ENCODE peak calls at places on chromosomes 4 and X, in nine cellular contexts. E is colonic mucosa, Z is fibroblast of lung, N is right atrium auricular region, V is gastrocnemius medialis, W is psoas muscle, Y is brain microvascular endothelial cell, X is tibial nerve, R is iPS DF 6.9. I is an unnamed sample.

GRCh38 chrX:69323786-69324720 is 158.8 kb upstream of the PJA1 start:
- DNase-seq in R (no peak), E (no peak), Z (no peak), N (no peak), Y (no peak), W (no peak), X (no peak), V (no peak), I (no peak)

GRCh38 chrX:9443327-9443726 is 21.5 kb upstream of the TBL1X start:
- DNase-seq in N (no peak), V (no peak), Z (no peak), Y (no peak), X (no peak), E (no peak), W (no peak), R (no peak), I (no peak)

GRCh38 chr4:121096174-121096573 is 23.8 kb upstream of the NDNF start:
- DNase-seq in X (no peak), Y (no peak), R (no peak), E (no peak), V (no peak), N (no peak), W (no peak), Z (no peak), I (no peak)

GRCh38 chr4:158065176-158065575 is 107.6 kb downstream of the GASK1B start:
- DNase-seq in W (no peak), V (no peak), E (no peak), R (no peak), X (no peak), Y (no peak), Z (no peak), N (no peak), I (no peak)

GRCh38 chr4:182307746-182308145 is 64.5 kb downstream of the TENM3 start:
- DNase-seq in Y (peak; percentile 87), V (no peak), E (no peak), N (no peak), R (no peak), W (no peak), X (peak; percentile 24), Z (peak; percentile 90), I (no peak)

GRCh38 chr4:110200673-110201072 is 2.3 kb upstream of the ELOVL6 start:
- DNase-seq in V (no peak), Z (no peak), E (no peak), Y (no peak), W (no peak), N (no peak), R (no peak), X (no peak), I (no peak)

GRCh38 chr4:4227510-4228355 is 1.0 kb upstream of the OTOP1 start:
- DNase-seq in E (no peak), N (no peak), R (no peak), X (no peak), V (no peak), Y (no peak), W (no peak), Z (no peak), I (no peak)

GRCh38 chrX:49627030-49627777 is 28.4 kb downstream of the GAGE1 start:
- DNase-seq in Y (no peak), V (no peak), E (no peak), X (no peak), W (no peak), Z (no peak), R (peak; percentile 22), N (no peak), I (peak; percentile 34)

GRCh38 chrX:107678957-107679740 is 50.8 kb downstream of the PRPS1 start:
- DNase-seq in N (peak; percentile 93), Z (peak; percentile 91), X (peak; percentile 87), R (no peak), W (peak; percentile 83), Y (peak; percentile 78), V (peak; percentile 64), E (peak; percentile 65), I (peak; percentile 77)

GRCh38 chr4:24979554-24979953 is 51.2 kb downstream of the LGI2 start:
- DNase-seq in X (no peak), Z (no peak), V (peak; percentile 49), N (peak; percentile 68), E (peak; percentile 38), W (no peak), Y (no peak), R (no peak), I (no peak)

GRCh38 chrX:48648299-48648698 is 35.3 kb upstream of the WAS start:
- DNase-seq in X (peak; percentile 15), Y (peak; percentile 12), W (no peak), V (peak; percentile 4), E (peak; percentile 22), Z (peak; percentile 71), R (peak; percentile 16), N (peak; percentile 59), I (peak; percentile 28)

GRCh38 chr4:168867128-168867527 is 142.9 kb downstream of the CBR4 start:
- DNase-seq in Y (no peak), Z (peak; percentile 12), E (no peak), N (no peak), W (no peak), R (no peak), X (no peak), V (no peak), I (no peak)

GRCh38 chr4:127732623-127733199 is 2.5 kb downstream of the SLC25A31 start:
- DNase-seq in W (no peak), X (no peak), N (no peak), Z (peak; percentile 73), V (no peak), R (peak; percentile 9), E (no peak), Y (peak; percentile 31), I (no peak)

GRCh38 chr4:123072060-123072459 is 149.7 kb upstream of the NUDT6 start:
- DNase-seq in N (no peak), Y (no peak), E (no peak), Z (no peak), W (no peak), R (no peak), X (no peak), V (no peak), I (no peak)

GRCh38 chr4:104279744-104280143 is 214.9 kb downstream of the CXXC4 start:
- DNase-seq in Y (no peak), N (no peak), Z (no peak), V (no peak), W (no peak), X (no peak), R (no peak), E (no peak), I (no peak)

GRCh38 chr4:142088906-142089305 is 452.5 kb downstream of the IL15 start:
- DNase-seq in R (no peak), V (no peak), N (no peak), Y (peak; percentile 42), W (no peak), E (no peak), Z (peak; percentile 77), X (no peak), I (no peak)

GRCh38 chrX:154010330-154011087 is 9.2 kb downstream of the IRAK1 start:
- DNase-seq in V (peak; percentile 62), R (no peak), W (no peak), E (no peak), N (no peak), X (no peak), Y (no peak), Z (no peak), I (no peak)

GRCh38 chrX:124239911-124240310 is 92.5 kb upstream of the TEX13D start:
- DNase-seq in W (no peak), Z (no peak), R (no peak), X (no peak), V (no peak), N (no peak), E (no peak), Y (no peak), I (no peak)

GRCh38 chr4:158949094-158949493 is 153.8 kb upstream of the RAPGEF2 start:
- DNase-seq in V (no peak), Z (peak; percentile 65), R (no peak), N (no peak), X (no peak), W (no peak), Y (no peak), E (no peak), I (no peak)

GRCh38 chr4:72900952-72901351 is 168.6 kb downstream of the COX18 start:
- DNase-seq in E (no peak), N (no peak), Z (no peak), Y (peak; percentile 39), W (no peak), X (no peak), V (no peak), R (no peak), I (no peak)

DNA sequence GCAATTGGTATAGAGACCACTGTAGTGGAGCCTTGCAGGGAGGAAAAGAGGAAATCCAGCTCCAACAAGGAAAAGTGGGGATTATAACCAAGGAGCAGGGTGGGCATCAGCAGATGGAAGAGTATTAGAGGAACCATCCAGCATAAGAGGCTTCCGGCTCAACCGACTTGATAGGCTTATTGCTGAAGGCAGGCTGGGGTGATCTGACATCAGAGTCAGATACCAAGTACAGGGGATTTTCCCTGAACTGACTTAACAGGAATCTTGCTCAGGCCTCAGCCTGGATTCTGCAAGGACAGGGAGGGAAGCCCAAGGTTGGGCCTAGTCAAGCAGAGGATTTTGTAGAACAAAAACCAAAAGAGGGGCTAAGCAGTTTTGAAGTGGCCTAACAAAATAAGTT is 129.6 kb downstream of the DCLK2 start:
- DNase-seq in E (no peak), V (no peak), R (no peak), X (no peak), W (no peak), N (no peak), Z (no peak), Y (no peak), I (no peak)
- H3K27ac ChIP-seq in E (no peak overlapping the region), V (no peak overlapping the region), R (no peak overlapping the region), X (no peak overlapping the region), W (no peak overlapping the region), N (no peak overlapping the region), Z (no peak overlapping the region), Y (no peak overlapping the region), I (no peak overlapping the region)

GRCh38 chrX:130497531-130497930 is 95.7 kb downstream of the RBMX2 start:
- DNase-seq in N (no peak), V (no peak), E (no peak), R (no peak), W (no peak), X (no peak), Y (no peak), Z (no peak), I (no peak)
- H3K27ac ChIP-seq in N (no peak overlapping the region), V (no peak overlapping the region), E (no peak overlapping the region), R (no peak overlapping the region), W (no peak overlapping the region), X (no peak overlapping the region), Y (no peak overlapping the region), Z (no peak overlapping the region), I (no peak overlapping the region)

DNA sequence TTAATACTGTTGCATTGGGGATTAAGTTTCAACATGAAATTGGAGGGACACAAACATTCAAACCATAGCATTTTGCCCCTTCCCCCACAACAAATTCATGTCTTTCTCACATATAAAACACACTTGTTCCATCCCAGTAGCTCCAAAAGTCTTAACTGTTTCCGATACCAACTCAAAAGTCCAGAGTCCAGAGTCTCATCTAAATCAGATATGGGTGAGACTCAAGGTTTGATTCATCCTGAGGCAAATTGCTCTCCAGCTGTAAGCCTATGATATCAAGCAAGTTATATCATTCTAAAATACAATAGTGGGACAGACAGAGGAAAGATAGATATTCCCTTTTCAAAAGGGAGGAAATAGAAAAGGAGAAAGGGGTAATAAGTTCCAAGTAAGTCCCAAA is 8.7 kb downstream of the SLC9B1 start:
- DNase-seq in Y (no peak), R (no peak), V (no peak), Z (no peak), E (no peak), N (no peak), W (no peak), X (no peak), I (no peak)
- H3K27ac ChIP-seq in Y (no peak overlapping the region), R (no peak overlapping the region), V (no peak overlapping the region), Z (no peak overlapping the region), E (no peak overlapping the region), N (no peak overlapping the region), W (no peak overlapping the region), X (peak overlapping the region; percentile 1), I (no peak overlapping the region)

GRCh38 chrX:29851971-29852605 is 363.3 kb upstream of the MAGEB2 start:
- DNase-seq in Z (no peak), V (no peak), E (no peak), R (no peak), W (no peak), N (no peak), X (no peak), Y (no peak), I (no peak)
- H3K27ac ChIP-seq in Z (no peak overlapping the region), V (no peak overlapping the region), E (no peak overlapping the region), R (no peak overlapping the region), W (no peak overlapping the region), N (no peak overlapping the region), X (no peak overlapping the region), Y (no peak overlapping the region), I (no peak overlapping the region)

I was measured in naive thymus-derived CD4-positive, alpha-beta T cell.